ENCODE peak calls at places on chromosomes 5 and 9, in six cellular contexts. Y is ovary, N is testis, Q is stomach, J is heart left ventricle, B is HCT116. I is an unnamed sample.

GRCh38 chr5:149614034-149614907 is 33.0 kb downstream of the ARHGEF37 start:
- DNase-seq in Y (no peak), N (no peak), Q (no peak), J (no peak), B (no peak), I (no peak)

GRCh38 chr5:122981846-122982245 is 54.7 kb downstream of the PPIC start:
- DNase-seq in Y (no peak), N (no peak), Q (no peak), J (no peak), B (no peak), I (no peak)

GRCh38 chr9:16341176-16341575 is 529.3 kb downstream of the BNC2 start:
- DNase-seq in Y (no peak), N (no peak), Q (no peak), J (no peak), B (no peak), I (no peak)

GRCh38 chr5:115818821-115819220 is 2.4 kb upstream of the CDO1 start:
- DNase-seq in Y (no peak), N (no peak), Q (no peak), J (no peak), B (no peak), I (no peak)

GRCh38 chr5:31918739-31919138 is 255.4 kb downstream of the GOLPH3 start:
- DNase-seq in Y (no peak), N (no peak), Q (no peak), J (no peak), B (no peak), I (no peak)

GRCh38 chr5:59371525-59372138 is 521.9 kb downstream of the PDE4D start:
- DNase-seq in Y (no peak), N (no peak), Q (no peak), J (no peak), B (no peak), I (no peak)

GRCh38 chr9:18806277-18806676 is 226.7 kb downstream of the SAXO1 start:
- DNase-seq in Y (no peak), N (no peak), Q (no peak), J (no peak), B (no peak), I (no peak)

GRCh38 chr5:128169369-128170017 is 85.9 kb downstream of the SLC12A2 start:
- DNase-seq in Y (no peak), N (no peak), Q (no peak), J (no peak), B (no peak), I (no peak)

GRCh38 chr5:111262153-111262552 is 38.0 kb downstream of the CAMK4 start:
- DNase-seq in Y (no peak), N (no peak), Q (no peak), J (no peak), B (no peak), I (no peak)

GRCh38 chr9:134240371-134240770 is 76.0 kb upstream of the RNU6ATAC start:
- DNase-seq in Y (no peak), N (no peak), Q (no peak), J (no peak), B (no peak), I (no peak)

GRCh38 chr5:137995077-137995746 is 37.7 kb downstream of the FAM13B start:
- DNase-seq in Y (no peak), N (no peak), Q (no peak), J (no peak), B (no peak), I (peak)

GRCh38 chr9:107749787-107750444 is 260.3 kb upstream of the KLF4 start:
- DNase-seq in Y (peak), N (peak), Q (peak), J (peak), B (peak), I (no peak)

GRCh38 chr5:172564187-172564586 is 76.9 kb upstream of the NEURL1B start:
- DNase-seq in Y (no peak), N (no peak), Q (peak), J (no peak), B (no peak), I (no peak)

GRCh38 chr9:119968837-119969707 is 599.8 kb upstream of the BRINP1 start:
- DNase-seq in Y (peak), N (peak), Q (peak), J (peak), B (peak), I (peak)

GRCh38 chr5:108220834-108221233 is 161.1 kb downstream of the FBXL17 start:
- DNase-seq in Y (no peak), N (no peak), Q (no peak), J (no peak), B (no peak), I (no peak)

GRCh38 chr9:86034863-86035734 is 64.3 kb downstream of the GOLM1 start:
- DNase-seq in Y (no peak), N (no peak), Q (peak), J (no peak), B (peak), I (peak)

GRCh38 chr9:19461135-19461534 is 52.3 kb downstream of the ACER2 start:
- DNase-seq in Y (no peak), N (no peak), Q (no peak), J (no peak), B (no peak), I (no peak)

GRCh38 chr9:34572092-34572491 is 17.4 kb downstream of the CNTFR start:
- DNase-seq in Y (no peak), N (no peak), Q (no peak), J (no peak), B (no peak), I (no peak)

GRCh38 chr5:134503088-134503936 is 22.2 kb upstream of the JADE2 start:
- DNase-seq in Y (peak), N (peak), Q (peak), J (peak), B (peak), I (no peak)
- TF ChIP-seq POLR2A in Y (peak), N (no peak), Q (no peak), J (no peak), B (no peak), I (no peak)

DNA sequence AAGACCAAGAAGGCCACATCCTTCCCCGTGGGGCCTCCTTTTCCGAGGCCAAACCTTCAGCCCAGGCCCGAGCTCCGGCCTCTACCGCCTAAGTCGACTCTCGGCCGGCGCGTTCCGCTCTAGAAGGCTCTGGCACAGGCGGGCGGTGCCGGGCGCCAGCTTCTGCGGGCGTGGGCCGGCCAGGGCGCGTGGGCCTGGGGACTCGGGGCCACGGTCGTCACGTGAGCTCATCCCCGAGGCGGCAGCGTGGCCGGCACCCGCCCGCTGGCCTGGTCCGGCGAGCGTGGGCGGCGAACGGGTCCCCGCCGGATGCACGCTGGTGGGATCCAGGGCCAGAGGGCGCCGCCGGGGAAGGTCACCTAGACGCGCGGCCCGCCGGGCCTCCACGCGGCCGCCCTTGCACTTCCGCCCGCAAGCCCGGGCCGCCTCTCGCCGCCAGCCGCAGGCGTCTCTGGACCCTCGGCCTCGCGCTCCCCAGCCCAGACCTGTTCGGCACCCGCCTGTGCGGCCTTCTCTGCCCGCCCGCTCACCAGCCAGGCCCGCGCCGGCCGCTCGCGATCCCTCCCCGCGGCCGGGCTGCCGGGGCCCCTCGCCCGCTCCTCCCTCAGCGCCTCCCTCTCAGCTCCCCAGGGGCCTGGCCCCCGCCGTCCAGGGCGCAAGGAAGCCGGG is 684 bp downstream of the VDAC1 start:
- DNase-seq in Y (peak), N (peak), Q (peak), J (peak), B (no peak), I (peak)
- TF ChIP-seq POLR2A in Y (no peak), N (no peak), Q (no peak), J (no peak), B (no peak), I (peak)

DNA sequence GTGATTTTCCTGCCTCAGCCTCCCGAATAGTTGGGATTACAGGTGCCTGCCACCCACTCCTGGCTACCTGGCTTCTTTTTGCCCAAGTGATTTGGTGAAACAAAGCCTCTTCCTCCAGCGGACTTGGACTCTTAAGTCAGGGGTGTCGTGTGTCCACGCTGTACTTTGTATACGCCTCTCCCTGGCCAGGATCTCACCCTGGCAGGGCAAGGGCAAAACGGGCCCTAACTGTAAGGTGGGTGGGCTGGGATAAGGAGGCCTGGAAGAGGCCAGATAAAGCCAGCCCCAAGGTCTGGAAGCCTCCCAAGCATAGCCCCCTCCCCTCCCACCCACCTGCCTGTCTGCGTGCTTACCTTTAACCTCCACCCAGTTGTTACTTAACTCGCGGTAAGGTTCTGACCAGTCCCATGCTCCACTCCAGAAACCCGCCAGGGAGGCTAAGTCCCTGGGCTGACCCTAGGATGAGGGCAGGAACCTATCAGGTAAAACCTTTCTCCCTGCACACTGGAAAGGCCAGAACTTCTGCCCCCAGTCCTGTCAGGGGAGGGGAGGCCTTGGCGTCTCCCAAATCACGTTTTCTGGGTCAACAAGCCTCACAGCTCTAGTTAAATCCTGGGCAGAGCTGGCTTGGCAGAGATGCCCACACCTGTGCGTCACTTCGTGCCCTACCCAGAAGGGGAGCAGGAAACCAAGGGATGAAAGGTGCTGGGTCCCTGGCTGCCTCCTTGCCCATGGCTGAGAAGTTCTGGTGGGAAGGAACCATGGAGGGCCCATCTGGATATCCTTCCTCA is 8.4 kb downstream of the CDK9 start:
- DNase-seq in Y (peak), N (no peak), Q (peak), J (no peak), B (no peak), I (no peak)
- TF ChIP-seq POLR2A in Y (no peak), N (no peak), Q (no peak), J (no peak), B (no peak), I (no peak)

DNA sequence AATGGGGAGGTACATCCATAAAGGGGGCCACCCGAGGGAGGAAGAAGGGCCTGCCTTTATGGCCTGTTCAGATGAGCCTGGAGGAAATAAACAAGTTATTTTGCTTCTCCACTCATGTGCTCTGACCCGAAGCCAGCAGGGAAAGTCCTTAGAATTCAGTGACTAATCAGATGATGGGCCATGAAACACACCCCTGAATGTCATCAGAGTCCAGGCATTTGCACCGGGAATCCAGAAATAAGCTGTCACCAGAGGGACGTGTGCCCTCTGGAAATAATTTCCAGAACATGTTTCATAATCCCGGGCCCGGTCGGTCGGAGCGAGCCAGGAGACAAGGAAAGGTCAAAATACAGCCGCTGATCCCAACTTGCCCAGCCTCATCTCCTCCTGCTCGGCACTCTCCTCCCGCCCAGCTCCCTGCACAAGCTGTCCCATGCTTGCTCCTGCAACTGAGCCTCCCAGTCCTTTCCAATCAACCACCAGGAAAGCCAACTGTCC is 73.6 kb upstream of the ZNF622 start:
- DNase-seq in Y (no peak), N (peak), Q (peak), J (peak), B (no peak), I (no peak)
- TF ChIP-seq POLR2A in Y (no peak), N (no peak), Q (no peak), J (no peak), B (no peak), I (no peak)

DNA sequence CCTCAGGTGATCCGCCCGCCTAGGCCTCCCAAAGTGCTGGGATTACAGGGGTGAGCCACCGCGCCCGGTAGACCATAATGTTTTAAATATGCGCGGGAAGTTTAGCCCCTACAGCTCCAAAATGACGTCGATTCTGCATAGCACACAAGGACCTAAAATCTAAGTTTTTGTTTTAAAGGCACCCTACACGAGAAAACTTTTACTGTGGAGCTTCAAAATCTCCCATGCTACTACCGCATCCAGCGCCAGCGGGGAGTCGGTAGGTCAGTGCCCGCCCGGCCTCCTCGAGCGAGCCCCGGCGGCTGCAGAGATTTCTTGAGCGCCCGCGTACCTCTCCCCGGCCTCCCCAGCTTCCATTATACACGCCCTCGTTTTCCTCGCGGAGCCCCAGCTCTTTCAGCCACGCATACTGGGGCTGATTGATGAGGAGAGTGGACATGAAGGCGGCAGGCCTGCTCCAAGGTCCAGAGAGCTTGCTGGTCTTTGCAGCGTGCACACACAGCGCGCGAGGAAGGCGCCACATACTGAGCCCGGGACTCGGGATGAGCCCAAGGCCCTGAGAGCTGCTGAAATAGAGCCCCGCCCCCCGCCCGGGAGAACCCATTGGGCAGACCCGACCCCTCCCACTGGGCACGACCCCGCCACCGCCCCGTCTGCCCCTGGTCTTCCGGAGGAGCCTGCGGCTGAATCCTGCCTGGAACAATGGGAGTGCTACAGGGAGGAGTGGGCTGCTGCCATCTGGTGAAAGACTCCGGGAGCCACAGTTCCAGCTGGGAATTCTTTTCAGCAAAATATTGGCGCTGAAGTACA is at the start of gene ALDH7A1:
- DNase-seq in Y (peak), N (peak), Q (peak), J (peak), B (peak), I (peak)
- TF ChIP-seq POLR2A in Y (peak), N (no peak), Q (no peak), J (no peak), B (peak), I (no peak)

GRCh38 chr5:103258368-103258956 is at the start of gene MACIR:
- DNase-seq in Y (peak), N (peak), Q (peak), J (peak), B (peak), I (peak)
- TF ChIP-seq POLR2A in Y (no peak), N (no peak), Q (no peak), J (no peak), B (peak), I (peak)

DNA sequence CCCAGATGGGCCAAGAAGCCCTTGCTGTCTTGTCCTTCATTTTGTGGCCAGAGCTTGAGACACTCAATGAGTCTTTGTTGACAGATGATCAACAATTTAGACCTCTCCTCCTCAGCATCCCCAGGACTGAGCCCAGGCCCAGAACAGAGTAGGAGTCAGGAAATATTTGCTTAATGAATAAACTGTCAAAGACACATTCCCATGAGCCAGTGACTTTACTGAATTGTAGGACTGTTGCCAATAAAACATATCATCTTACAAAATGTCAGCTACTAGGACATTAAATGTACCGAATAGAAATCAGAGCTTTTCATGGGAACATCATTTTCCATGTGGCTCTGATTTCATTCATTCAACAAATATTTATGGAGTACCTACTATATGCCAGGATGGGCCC is 11.6 kb downstream of the VDAC1 start:
- DNase-seq in Y (no peak), N (no peak), Q (no peak), J (no peak), B (no peak), I (no peak)
- TF ChIP-seq POLR2A in Y (no peak), N (no peak), Q (no peak), J (no peak), B (no peak), I (no peak)